ENCODE peak calls at places on chromosomes 2 and 18, in five cellular contexts. G, K, V, R and Z are unnamed samples.

GRCh38 chr2:9668686-9669338 is 38.0 kb upstream of the YWHAQ start:
- DNase-seq in G (no peak), K (no peak), V (peak), R (no peak), Z (no peak)

GRCh38 chr2:16217271-16217670 is 276.9 kb downstream of the MYCN start:
- DNase-seq in G (no peak), K (no peak), V (no peak), R (no peak), Z (no peak)

GRCh38 chr18:35203001-35203553 is 37.8 kb upstream of the ZNF397 start:
- DNase-seq in G (no peak), K (no peak), V (no peak), R (no peak), Z (no peak)

GRCh38 chr2:201116115-201116958 is at the start of gene CFLAR:
- DNase-seq in G (no peak), K (peak), V (peak), R (peak), Z (peak)

GRCh38 chr18:79531926-79532689 is 136.4 kb downstream of the NFATC1 start:
- DNase-seq in G (no peak), K (no peak), V (peak), R (no peak), Z (no peak)

GRCh38 chr2:229081411-229081810 is 189.7 kb downstream of the PID1 start:
- DNase-seq in G (no peak), K (no peak), V (no peak), R (no peak), Z (no peak)

GRCh38 chr2:162073776-162074578 is at the start of gene DPP4:
- DNase-seq in G (no peak), K (no peak), V (peak), R (peak), Z (peak)

GRCh38 chr2:212135739-212136138 is 402.9 kb downstream of the ERBB4 start:
- DNase-seq in G (no peak), K (no peak), V (peak), R (no peak), Z (no peak)

GRCh38 chr2:62740221-62740620 is 34.7 kb downstream of the EHBP1 start:
- DNase-seq in G (no peak), K (no peak), V (no peak), R (no peak), Z (no peak)

GRCh38 chr2:74863802-74864248 is 29.9 kb downstream of the HK2 start:
- DNase-seq in G (no peak), K (no peak), V (no peak), R (no peak), Z (no peak)

GRCh38 chr2:178128836-178129630 is 16.8 kb downstream of the RBM45 start:
- DNase-seq in G (no peak), K (no peak), V (peak), R (no peak), Z (no peak)

GRCh38 chr2:120287183-120288015 is 34.7 kb downstream of the RALB start:
- DNase-seq in G (peak), K (no peak), V (peak), R (peak), Z (no peak)

DNA sequence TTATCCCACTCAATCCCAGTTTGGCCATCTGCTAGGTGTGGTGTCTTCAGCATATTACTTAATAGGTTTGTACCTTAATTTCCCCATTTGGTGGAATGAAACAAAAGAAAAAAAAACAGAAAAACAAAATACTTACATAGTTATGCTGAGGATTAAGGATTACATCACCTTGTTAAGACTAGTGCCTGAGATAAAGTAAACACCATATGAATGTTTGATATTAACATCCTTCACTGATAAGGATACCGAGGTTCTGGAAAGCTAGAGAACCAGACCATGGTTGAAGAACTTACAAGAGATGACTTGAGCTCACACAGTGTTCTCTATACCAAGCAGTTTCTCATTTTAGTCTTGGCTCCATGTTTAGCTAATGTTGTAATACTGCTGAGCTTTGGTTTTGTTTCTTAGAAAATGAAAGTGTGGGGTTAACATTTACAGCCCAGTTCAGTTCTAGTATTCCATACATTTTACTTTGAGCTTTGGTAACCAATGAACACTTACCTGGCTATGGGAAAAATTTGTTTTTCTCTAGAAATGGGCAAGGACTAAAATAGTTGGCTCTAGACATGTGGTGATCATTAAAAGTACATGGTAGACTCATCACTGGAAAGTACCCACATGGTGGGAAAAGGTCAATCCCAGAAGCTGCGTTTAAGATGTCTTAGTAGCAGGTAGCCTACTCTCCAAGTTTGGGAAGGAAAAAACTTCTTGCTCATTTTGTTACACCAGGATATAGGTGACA is 5.8 kb upstream of the GPD2 start:
- DNase-seq in G (no peak), K (no peak), V (peak), R (no peak), Z (no peak)
- TF ChIP-seq RCOR1 in G (no peak), K (no peak), V (no peak), R (no peak), Z (no peak)

GRCh38 chr2:173434729-173435345 is 80.2 kb downstream of the CDCA7 start:
- DNase-seq in G (no peak), K (no peak), V (no peak), R (no peak), Z (no peak)
- TF ChIP-seq RCOR1 in G (no peak), K (no peak), V (no peak), R (no peak), Z (no peak)

GRCh38 chr2:160696061-160696452 is 202.4 kb upstream of the RBMS1 start:
- DNase-seq in G (no peak), K (no peak), V (no peak), R (no peak), Z (no peak)

GRCh38 chr2:160694631-160695030 is 201.0 kb upstream of the RBMS1 start:
- DNase-seq in G (no peak), K (no peak), V (peak), R (no peak), Z (no peak)

GRCh38 chr2:160694221-160694620 is 200.6 kb upstream of the RBMS1 start:
- DNase-seq in G (no peak), K (no peak), V (no peak), R (no peak), Z (no peak)

GRCh38 chr2:160697817-160698216 is 204.2 kb upstream of the RBMS1 start:
- DNase-seq in G (no peak), K (no peak), V (no peak), R (no peak), Z (no peak)

GRCh38 chr2:160695402-160696060 is 201.9 kb upstream of the RBMS1 start:
- DNase-seq in G (no peak), K (no peak), V (peak), R (no peak), Z (no peak)
- TF ChIP-seq RCOR1 in G (no peak), K (no peak), V (no peak), R (no peak), Z (no peak)

DNA sequence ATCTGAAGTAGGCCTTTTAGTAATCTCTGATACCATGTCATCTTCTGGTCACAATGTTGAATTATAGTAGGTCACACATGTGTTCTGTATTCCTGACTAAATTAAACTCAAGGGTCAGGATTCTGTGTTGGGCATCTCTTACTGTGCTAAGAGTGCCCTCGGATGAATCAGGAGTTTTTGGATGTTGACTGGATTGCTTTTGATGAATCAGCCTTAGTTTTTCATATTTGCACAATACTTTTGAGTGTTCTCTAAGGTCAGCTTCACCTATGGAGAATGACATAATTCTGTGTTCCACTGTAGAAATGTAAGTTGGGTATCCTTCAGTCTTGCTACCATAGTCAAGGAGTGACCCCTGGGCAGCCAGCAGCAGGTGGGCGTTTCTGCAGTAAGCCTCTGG is 190.1 kb downstream of the PTPRM start:
- DNase-seq in G (no peak), K (no peak), V (peak), R (no peak), Z (no peak)
- TF ChIP-seq RCOR1 in G (no peak), K (no peak), V (no peak), R (no peak), Z (no peak)

GRCh38 chr2:35871672-35872071 is 483.9 kb upstream of the CRIM1 start:
- DNase-seq in G (no peak), K (no peak), V (no peak), R (peak), Z (peak)
- TF ChIP-seq RCOR1 in G (no peak), K (no peak), V (no peak), R (no peak), Z (no peak)

DNA sequence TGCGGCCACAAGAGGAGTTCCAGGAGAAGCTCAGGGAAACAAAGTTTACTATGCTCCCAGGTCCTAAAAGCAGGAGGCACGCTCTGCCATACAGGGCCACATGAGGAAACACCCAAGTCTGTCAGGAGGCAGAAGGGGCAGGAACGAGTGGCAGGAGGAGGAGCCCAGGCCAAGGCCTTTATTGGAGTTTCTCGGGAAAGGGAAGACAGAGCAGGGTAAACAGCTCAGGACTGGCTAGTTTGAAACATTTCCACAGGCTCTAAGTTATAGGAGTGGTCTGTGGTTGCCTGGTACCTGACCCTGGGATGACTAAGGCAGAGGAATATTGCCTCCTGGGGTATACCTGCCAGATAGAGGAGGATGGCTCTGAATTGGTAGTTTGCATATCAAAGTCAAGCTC is 3.7 kb upstream of the ZNF638 start:
- DNase-seq in G (no peak), K (no peak), V (no peak), R (no peak), Z (no peak)
- TF ChIP-seq RCOR1 in G (no peak), K (no peak), V (no peak), R (no peak), Z (no peak)

GRCh38 chr2:207987025-207987716 is 38.2 kb downstream of the PLEKHM3 start:
- DNase-seq in G (no peak), K (no peak), V (no peak), R (no peak), Z (no peak)

GRCh38 chr2:207978177-207978576 is 47.1 kb downstream of the PLEKHM3 start:
- DNase-seq in G (no peak), K (no peak), V (no peak), R (no peak), Z (no peak)

GRCh38 chr2:207984765-207985480 is 40.4 kb downstream of the PLEKHM3 start:
- DNase-seq in G (no peak), K (no peak), V (no peak), R (no peak), Z (no peak)

DNA sequence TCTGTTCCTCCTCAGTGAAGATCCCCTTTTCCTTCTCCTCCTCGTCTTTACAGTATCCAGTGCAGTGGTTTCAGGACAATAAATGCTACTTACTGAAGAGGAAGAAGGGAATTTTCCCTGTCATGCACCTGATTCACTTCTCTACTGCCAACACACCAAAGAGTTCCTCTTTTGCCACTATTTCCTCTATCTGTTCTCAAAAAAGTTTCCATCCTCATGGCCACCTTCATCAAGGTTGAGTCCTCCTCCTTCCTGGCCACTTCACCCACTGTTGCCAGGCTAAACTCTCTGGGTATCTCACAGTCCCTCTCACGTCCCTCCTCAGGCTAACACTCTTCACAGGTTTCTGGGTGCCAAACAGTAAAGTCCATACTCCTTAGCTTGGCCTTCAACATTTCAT is 41.7 kb downstream of the PLEKHM3 start:
- DNase-seq in G (peak), K (no peak), V (no peak), R (no peak), Z (no peak)
- TF ChIP-seq RCOR1 in G (no peak), K (no peak), V (no peak), R (no peak), Z (no peak)

GRCh38 chr2:57396364-57397098 is 650.1 kb upstream of the VRK2 start:
- DNase-seq in G (no peak), K (no peak), V (no peak), R (no peak), Z (no peak)
- TF ChIP-seq RCOR1 in G (no peak), K (no peak), V (no peak), R (no peak), Z (no peak)

GRCh38 chr2:165471349-165471975 is 2.0 kb downstream of the CSRNP3 start:
- DNase-seq in G (no peak), K (no peak), V (no peak), R (no peak), Z (peak)

GRCh38 chr2:165467921-165468320 is 1.6 kb upstream of the CSRNP3 start:
- DNase-seq in G (no peak), K (no peak), V (no peak), R (no peak), Z (no peak)

GRCh38 chr2:165470351-165470750 is 853 bp downstream of the CSRNP3 start:
- DNase-seq in G (no peak), K (no peak), V (no peak), R (no peak), Z (no peak)

GRCh38 chr2:165466386-165466785 is 3.1 kb upstream of the CSRNP3 start:
- DNase-seq in G (no peak), K (no peak), V (no peak), R (no peak), Z (no peak)

DNA sequence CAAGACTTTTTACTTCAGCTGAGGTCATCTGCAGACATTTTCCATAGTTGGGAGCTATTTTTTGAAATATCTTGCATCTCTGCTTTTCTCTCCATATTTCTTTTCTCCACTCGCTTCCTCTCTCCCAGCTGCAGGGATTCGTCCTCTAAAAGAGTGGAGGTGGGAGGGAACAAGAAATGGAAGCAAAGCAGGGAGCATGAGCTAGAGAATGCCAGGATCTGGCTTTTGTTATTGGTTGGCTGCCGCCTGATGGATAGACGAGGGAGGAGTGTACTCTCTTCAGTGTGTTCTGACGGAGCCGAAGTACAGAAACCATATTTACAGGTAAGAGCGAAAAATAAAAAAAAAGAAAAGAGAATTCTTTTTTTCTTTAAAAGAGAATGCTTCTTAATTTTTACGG is at the start of gene CSRNP3:
- DNase-seq in G (no peak), K (no peak), V (peak), R (peak), Z (peak)
- TF ChIP-seq RCOR1 in G (no peak), K (no peak), V (no peak), R (no peak), Z (no peak)